ENCODE peak calls at places on chromosomes 5 and 9, in five cellular contexts. O, I, W, B and X are unnamed samples.

GRCh38 chr5:176781638-176782570 is 28.5 kb upstream of the UNC5A start:
- DNase-seq in O (no peak), W (no peak), I (no peak), B (no peak), X (no peak)

GRCh38 chr9:95379630-95380029 is 62.1 kb upstream of the FANCC start:
- DNase-seq in I (no peak), W (no peak), O (no peak), B (no peak), X (no peak)

GRCh38 chr9:2132484-2133082 is 117.4 kb downstream of the SMARCA2 start:
- DNase-seq in I (no peak), B (no peak), W (no peak), O (no peak), X (peak; percentile 1)

GRCh38 chr5:179906795-179907569 is 715 bp downstream of the TBC1D9B start:
- DNase-seq in O (peak; percentile 59), B (no peak), W (peak; percentile 54), I (no peak), X (peak; percentile 53)

GRCh38 chr9:37528652-37529072 is 42.9 kb downstream of the POLR1E start:
- DNase-seq in B (no peak), I (no peak), W (no peak), O (peak; percentile 42), X (no peak)

GRCh38 chr9:119370816-119371215 is 1.6 kb upstream of the BRINP1 start:
- DNase-seq in O (no peak), I (no peak), W (peak; percentile 21), B (peak; percentile 4), X (peak; percentile 68)

GRCh38 chr5:132883261-132883834 is 9.9 kb downstream of the LEAP2 start:
- DNase-seq in I (no peak), O (no peak), W (peak; percentile 47), B (peak; percentile 69), X (peak; percentile 69)

GRCh38 chr5:103587185-103587748 is 24.7 kb upstream of the NUDT12 start:
- DNase-seq in B (peak; percentile 13), W (no peak), I (no peak), O (no peak), X (peak; percentile 11)

GRCh38 chr9:14415947-14416346 is 102.0 kb upstream of the NFIB start:
- DNase-seq in W (no peak), O (no peak), B (peak; percentile 82), I (no peak), X (no peak)

GRCh38 chr9:72951520-72952393 is 1.1 kb downstream of the ALDH1A1 start:
- DNase-seq in B (no peak), I (no peak), O (no peak), W (peak; percentile 33), X (no peak)

GRCh38 chr9:137034039-137034708 is 2.3 kb upstream of the FUT7 start:
- DNase-seq in W (peak; percentile 68), B (no peak), O (no peak), I (no peak), X (no peak)

GRCh38 chr5:37133939-37134338 is 115.2 kb downstream of the CPLANE1 start:
- DNase-seq in W (no peak), B (no peak), I (no peak), O (no peak), X (peak; percentile 13)

GRCh38 chr5:111147502-111147901 is 55.4 kb downstream of the WDR36 start:
- DNase-seq in B (no peak), O (no peak), W (no peak), I (no peak), X (no peak)

GRCh38 chr9:92325991-92326500 is 293 bp downstream of the CENPP start:
- DNase-seq in B (no peak), O (no peak), I (no peak), W (no peak), X (peak; percentile 56)